ENCODE peak calls at places on chromosomes 11 and 22, in eight cellular contexts. P is thoracic aorta; D is cardiac muscle cell; K is stomach; N is CD4-positive, CD25-positive, alpha-beta regulatory T cell; T is heart left ventricle; B is heart right ventricle; A is neural progenitor cell. R is an unnamed sample. For H3K4me1, the result is how much of the 10 kb centered on the place peaks cover.

GRCh38 chr11:58902881-58903280 is 36.4 kb upstream of the GLYATL1 start:
- DNase-seq in K (no peak), B (no peak), P (no peak), T (no peak), A (no peak), N (no peak), D (no peak), R (no peak)

GRCh38 chr11:33988586-33989370 is 62.8 kb upstream of the CAPRIN1 start:
- DNase-seq in P (no peak), B (no peak), A (no peak), K (no peak), N (no peak), T (no peak), D (no peak), R (no peak)

GRCh38 chr11:128462189-128462588 is 125.2 kb downstream of the ETS1 start:
- DNase-seq in T (no peak), D (no peak), N (no peak), K (no peak), P (no peak), A (no peak), B (no peak), R (no peak)

GRCh38 chr22:25359601-25360261 is 140.3 kb downstream of the CRYBB2 start:
- DNase-seq in A (no peak), P (no peak), D (no peak), B (no peak), T (no peak), N (no peak), K (no peak), R (no peak)

GRCh38 chr11:2530131-2530854 is 85.5 kb downstream of the KCNQ1 start:
- DNase-seq in D (no peak), T (peak), B (no peak), K (no peak), N (no peak), A (no peak), P (no peak), R (no peak)

GRCh38 chr11:7688238-7688826 is 15.0 kb upstream of the CYB5R2 start:
- DNase-seq in D (peak), N (no peak), K (no peak), P (no peak), B (no peak), T (no peak), A (peak), R (no peak)

GRCh38 chr11:1463056-1463455 is 23.5 kb downstream of the MOB2 start:
- DNase-seq in D (no peak), A (no peak), B (no peak), N (no peak), T (no peak), K (no peak), P (no peak), R (no peak)

GRCh38 chr11:86916330-86916729 is 38.9 kb downstream of the FZD4 start:
- DNase-seq in N (no peak), D (no peak), T (no peak), K (no peak), B (peak), P (no peak), A (no peak), R (no peak)

GRCh38 chr11:8059571-8060011 is 21.4 kb upstream of the TUB start:
- DNase-seq in P (no peak), T (no peak), B (no peak), N (no peak), A (no peak), D (no peak), K (peak), R (no peak)

GRCh38 chr22:20102203-20102780 is 13.6 kb upstream of the RANBP1 start:
- DNase-seq in T (peak), N (no peak), D (no peak), A (no peak), K (no peak), P (no peak), B (no peak), R (no peak)

GRCh38 chr11:100593321-100593720 is 93.8 kb upstream of the ARHGAP42 start:
- DNase-seq in D (no peak), B (no peak), K (no peak), N (no peak), A (no peak), T (no peak), P (no peak), R (no peak)

GRCh38 chr11:129249351-129249750 is 57.2 kb upstream of the ARHGAP32 start:
- DNase-seq in B (no peak), A (no peak), N (no peak), K (no peak), P (no peak), D (no peak), T (no peak), R (no peak)

GRCh38 chr11:2209900-2210321 is 38.3 kb upstream of the TH start:
- DNase-seq in A (no peak), P (no peak), N (no peak), K (no peak), B (peak), D (no peak), T (no peak), R (no peak)

GRCh38 chr22:27097933-27098332 is 440.5 kb downstream of the MIAT start:
- DNase-seq in N (no peak), D (no peak), K (no peak), B (no peak), P (no peak), A (no peak), T (no peak), R (no peak)

GRCh38 chr22:33659423-33659822 is 260.9 kb downstream of the LARGE1 start:
- DNase-seq in D (no peak), T (no peak), P (no peak), N (no peak), K (no peak), B (peak), A (no peak), R (no peak)

GRCh38 chr22:38397189-38398097 is 57.6 kb downstream of the KCNJ4 start:
- DNase-seq in N (peak), T (peak), B (peak), K (no peak), A (peak), P (no peak), D (peak), R (no peak)

GRCh38 chr22:36334081-36334831 is 53.5 kb downstream of the MYH9 start:
- DNase-seq in K (no peak), P (no peak), N (no peak), B (no peak), D (no peak), A (peak), T (peak), R (no peak)

GRCh38 chr11:2581931-2582435 is 117.8 kb downstream of the KCNQ1OT1 start:
- DNase-seq in D (no peak), P (no peak), B (no peak), T (peak), K (peak), N (no peak), A (no peak), R (no peak)

GRCh38 chr11:101187748-101188147 is 58.1 kb upstream of the PGR start:
- DNase-seq in N (no peak), B (peak), D (no peak), P (no peak), A (no peak), K (peak), T (no peak), R (no peak)

GRCh38 chr22:26549902-26550497 is 37.7 kb upstream of the TFIP11 start:
- DNase-seq in N (no peak), A (no peak), D (no peak), K (no peak), T (no peak), B (no peak), P (no peak), R (no peak)

GRCh38 chr22:28910575-28911278 is 27.4 kb downstream of the ZNRF3 start:
- DNase-seq in A (no peak), D (peak), K (no peak), N (no peak), B (no peak), T (no peak), P (no peak), R (no peak)

GRCh38 chr11:66784575-66784974 is 55.6 kb upstream of the SPTBN2 start:
- DNase-seq in K (no peak), D (no peak), B (no peak), P (no peak), N (no peak), T (no peak), A (no peak), R (no peak)

GRCh38 chr22:24429411-24430365 is 2.3 kb downstream of the ADORA2A start:
- DNase-seq in N (peak), A (no peak), T (peak), B (peak), K (peak), D (no peak), P (no peak), R (no peak)

GRCh38 chr11:132610216-132610615 is 922.1 kb downstream of the OPCML start:
- DNase-seq in N (no peak), T (no peak), A (no peak), B (no peak), K (no peak), D (no peak), P (no peak), R (no peak)

GRCh38 chr11:96483550-96483949 is 93.7 kb downstream of the JRKL start:
- DNase-seq in D (no peak), P (no peak), B (no peak), A (no peak), T (no peak), N (no peak), K (no peak), R (no peak)

GRCh38 chr11:14422052-14422813 is 63.2 kb upstream of the RRAS2 start:
- DNase-seq in B (peak), T (peak), K (peak), A (peak), D (peak), P (peak), N (no peak), R (peak)

GRCh38 chr11:10954184-10954583 is 96.3 kb upstream of the ZBED5 start:
- DNase-seq in A (no peak), P (no peak), K (no peak), D (no peak), B (no peak), N (no peak), T (no peak), R (no peak)

DNA sequence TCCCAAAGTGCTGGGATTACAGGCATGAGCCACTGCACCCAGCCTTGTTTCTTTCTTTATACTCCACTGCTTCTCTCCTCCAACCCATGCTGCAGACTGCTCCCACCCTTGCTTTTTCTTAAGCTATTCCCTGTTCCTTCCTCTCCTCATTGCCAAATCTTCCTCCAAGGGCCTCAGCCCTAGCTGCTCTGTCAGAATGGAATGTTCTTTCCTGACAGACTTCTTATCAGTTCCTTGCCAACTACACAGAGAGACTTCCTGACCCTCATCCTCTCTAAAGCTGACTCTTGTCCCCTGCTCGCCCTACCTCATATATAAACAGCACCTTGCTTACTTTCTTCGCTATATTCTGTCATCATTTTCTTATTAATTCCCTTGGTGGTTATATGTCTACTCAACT is 16.9 kb upstream of the PIK3C2A start:
- DNase-seq in A (no peak), N (no peak), T (no peak), K (no peak), D (no peak), B (no peak), P (no peak), R (no peak)
- H3K4me1 ChIP-seq in A (under half), N (under half), T (under half), K (under half), D (under half), B (under half), P (under half), R (under half)

GRCh38 chr22:50186789-50187523 is 1.2 kb downstream of the TRABD start:
- DNase-seq in N (no peak), D (peak), T (peak), P (no peak), K (peak), A (peak), B (no peak), R (no peak)
- H3K4me1 ChIP-seq in N (half or more), D (under half), T (half or more), P (half or more), K (half or more), A (under half), B (half or more), R (under half)

DNA sequence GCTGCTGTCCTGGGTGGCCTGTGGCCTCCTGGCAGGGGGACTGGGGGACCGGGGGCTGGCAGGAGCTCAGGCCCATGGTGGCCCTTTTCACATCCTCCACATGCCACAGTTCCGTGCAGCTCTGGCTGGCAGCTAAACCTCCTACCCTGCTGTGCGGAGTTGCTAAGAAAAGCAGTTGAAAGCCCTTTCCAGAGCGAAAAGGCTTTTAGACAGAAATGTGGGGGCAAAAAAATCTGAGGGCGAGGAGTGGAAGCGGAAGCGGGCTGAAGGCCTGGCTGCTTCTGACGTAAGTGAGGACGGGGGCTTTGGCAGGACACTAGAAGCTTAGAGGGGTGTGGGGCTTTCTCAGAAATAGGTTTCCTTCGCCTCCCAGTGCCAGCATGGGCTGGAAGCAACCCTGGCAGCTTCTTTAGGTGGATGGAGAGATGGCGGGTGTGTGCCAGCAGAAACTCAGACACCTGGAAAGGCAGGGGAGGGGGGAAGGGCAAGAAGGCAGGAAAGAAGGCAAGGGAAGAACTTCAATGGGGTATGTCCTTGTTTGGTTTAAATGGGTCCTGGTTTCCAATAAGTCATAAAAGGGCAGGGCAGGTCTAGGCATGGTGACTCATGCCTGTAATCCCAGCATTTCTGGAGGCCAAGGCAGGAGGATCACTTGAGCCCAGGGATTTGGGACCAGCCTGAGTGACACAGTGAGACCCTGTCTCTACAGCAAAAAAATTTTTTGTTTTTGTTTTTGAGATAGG is 11.2 kb upstream of the DGKZ start:
- DNase-seq in N (no peak), B (no peak), T (no peak), A (peak), K (no peak), D (no peak), P (no peak), R (no peak)
- H3K4me1 ChIP-seq in N (under half), B (under half), T (half or more), A (half or more), K (half or more), D (under half), P (under half), R (under half)

DNA sequence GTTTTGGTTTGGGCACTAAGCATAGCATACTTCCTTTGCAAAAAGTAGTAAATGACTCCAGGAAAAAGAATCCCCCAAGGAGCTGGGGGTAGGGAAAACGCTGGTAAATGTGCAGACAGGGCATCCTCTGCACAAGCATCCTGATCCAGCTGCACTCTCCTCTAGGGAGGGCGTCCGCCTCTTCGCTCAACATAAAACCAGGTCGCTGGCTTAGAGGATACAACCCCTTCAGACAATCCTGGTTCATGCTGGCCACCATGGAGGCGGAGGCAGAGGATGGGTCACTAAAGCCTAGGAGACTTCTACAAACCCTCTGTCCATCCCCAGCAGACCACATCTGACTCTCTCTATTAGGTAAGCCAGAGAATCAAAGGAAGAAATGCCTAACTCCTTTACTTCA is 14.2 kb downstream of the PCSK7 start:
- DNase-seq in P (no peak), A (no peak), N (no peak), D (no peak), B (no peak), T (no peak), K (no peak), R (no peak)
- H3K4me1 ChIP-seq in P (half or more), A (under half), N (under half), D (under half), B (under half), T (half or more), K (half or more), R (under half)